ENCODE peak calls at places on chromosomes 7 and 10, in eight cellular contexts. S is Panc1, C is osteoblast, N is adrenal gland, W is HCT116, X is left ventricle myocardium inferior, U is body of pancreas, B is stomach. T is an unnamed sample. For H3K27me3, the result is how much of the 10 kb centered on the place peaks cover.

GRCh38 chr7:142030846-142031245 is 35.2 kb downstream of the MGAM start:
- DNase-seq in S (no peak), C (no peak), N (no peak), W (no peak), X (no peak), U (no peak), B (no peak), T (no peak)

GRCh38 chr7:129222064-129222463 is 2.8 kb upstream of the AHCYL2 start:
- DNase-seq in S (no peak), C (no peak), N (no peak), W (no peak), X (no peak), U (no peak), B (no peak), T (no peak)

GRCh38 chr7:157339777-157340677 is 3.2 kb downstream of the DNAJB6 start:
- DNase-seq in S (peak), C (peak), N (peak), W (peak), X (peak), U (peak), B (peak), T (peak)

GRCh38 chr7:50869108-50869716 is 86.5 kb upstream of the GRB10 start:
- DNase-seq in S (peak), C (peak), N (no peak), W (peak), X (no peak), U (no peak), B (no peak), T (no peak)

GRCh38 chr10:123847686-123848432 is 43.7 kb downstream of the CPXM2 start:
- DNase-seq in S (no peak), C (no peak), N (no peak), W (no peak), X (no peak), U (no peak), B (no peak), T (no peak)

GRCh38 chr10:113357688-113358306 is 195.1 kb upstream of the HABP2 start:
- DNase-seq in S (no peak), C (no peak), N (no peak), W (no peak), X (no peak), U (no peak), B (no peak), T (no peak)

GRCh38 chr7:91784469-91784868 is 96.0 kb downstream of the MTERF1 start:
- DNase-seq in S (no peak), C (peak), N (no peak), W (peak), X (no peak), U (no peak), B (no peak), T (no peak)

GRCh38 chr10:10730644-10731043 is 287.0 kb upstream of the CELF2 start:
- DNase-seq in S (no peak), C (no peak), N (no peak), W (no peak), X (peak), U (no peak), B (no peak), T (no peak)

GRCh38 chr7:16526742-16527540 is at the start of gene LRRC72:
- DNase-seq in S (no peak), C (no peak), N (no peak), W (no peak), X (no peak), U (no peak), B (no peak), T (no peak)

GRCh38 chr7:1254281-1255082 is 21.8 kb downstream of the UNCX start:
- DNase-seq in S (no peak), C (no peak), N (no peak), W (no peak), X (no peak), U (no peak), B (no peak), T (no peak)

GRCh38 chr7:234712-235553 is 42.6 kb downstream of the FAM20C start:
- DNase-seq in S (no peak), C (no peak), N (no peak), W (no peak), X (peak), U (peak), B (peak), T (no peak)

GRCh38 chr7:50416509-50417299 is 33.4 kb downstream of the FIGNL1 start:
- DNase-seq in S (no peak), C (no peak), N (no peak), W (no peak), X (no peak), U (no peak), B (no peak), T (no peak)

GRCh38 chr10:132987671-132988571 is 45.6 kb upstream of the CFAP46 start:
- DNase-seq in S (no peak), C (peak), N (no peak), W (no peak), X (no peak), U (no peak), B (no peak), T (no peak)

GRCh38 chr10:13973742-13974141 is 357.0 kb downstream of the FRMD4A start:
- DNase-seq in S (no peak), C (peak), N (no peak), W (no peak), X (no peak), U (no peak), B (no peak), T (no peak)

GRCh38 chr7:90212149-90212495 is 582 bp downstream of the STEAP2 start:
- DNase-seq in S (no peak), C (no peak), N (no peak), W (no peak), X (no peak), U (no peak), B (no peak), T (no peak)

GRCh38 chr7:24715661-24716479 is 41.4 kb downstream of the GSDME start:
- DNase-seq in S (peak), C (peak), N (no peak), W (peak), X (no peak), U (no peak), B (no peak), T (no peak)

GRCh38 chr10:51430506-51430905 is 268.9 kb downstream of the CSTF2T start:
- DNase-seq in S (no peak), C (no peak), N (no peak), W (no peak), X (no peak), U (no peak), B (no peak), T (no peak)

GRCh38 chr7:82257118-82257695 is 186.4 kb downstream of the CACNA2D1 start:
- DNase-seq in S (no peak), C (peak), N (no peak), W (no peak), X (no peak), U (no peak), B (no peak), T (no peak)

GRCh38 chr10:43255644-43256431 is 11.0 kb downstream of the RASGEF1A start:
- DNase-seq in S (no peak), C (peak), N (peak), W (peak), X (no peak), U (no peak), B (peak), T (no peak)

GRCh38 chr7:102294589-102294988 is 7.9 kb downstream of the SH2B2 start:
- DNase-seq in S (no peak), C (peak), N (no peak), W (no peak), X (no peak), U (no peak), B (no peak), T (no peak)

GRCh38 chr7:102296179-102296438 is 9.4 kb downstream of the SH2B2 start:
- DNase-seq in S (no peak), C (no peak), N (no peak), W (no peak), X (no peak), U (no peak), B (no peak), T (no peak)

GRCh38 chr7:102297487-102298218 is 11.0 kb downstream of the SH2B2 start:
- DNase-seq in S (no peak), C (no peak), N (no peak), W (no peak), X (no peak), U (no peak), B (no peak), T (no peak)

GRCh38 chr7:102296514-102296913 is 9.8 kb downstream of the SH2B2 start:
- DNase-seq in S (no peak), C (no peak), N (no peak), W (no peak), X (no peak), U (no peak), B (no peak), T (no peak)

DNA sequence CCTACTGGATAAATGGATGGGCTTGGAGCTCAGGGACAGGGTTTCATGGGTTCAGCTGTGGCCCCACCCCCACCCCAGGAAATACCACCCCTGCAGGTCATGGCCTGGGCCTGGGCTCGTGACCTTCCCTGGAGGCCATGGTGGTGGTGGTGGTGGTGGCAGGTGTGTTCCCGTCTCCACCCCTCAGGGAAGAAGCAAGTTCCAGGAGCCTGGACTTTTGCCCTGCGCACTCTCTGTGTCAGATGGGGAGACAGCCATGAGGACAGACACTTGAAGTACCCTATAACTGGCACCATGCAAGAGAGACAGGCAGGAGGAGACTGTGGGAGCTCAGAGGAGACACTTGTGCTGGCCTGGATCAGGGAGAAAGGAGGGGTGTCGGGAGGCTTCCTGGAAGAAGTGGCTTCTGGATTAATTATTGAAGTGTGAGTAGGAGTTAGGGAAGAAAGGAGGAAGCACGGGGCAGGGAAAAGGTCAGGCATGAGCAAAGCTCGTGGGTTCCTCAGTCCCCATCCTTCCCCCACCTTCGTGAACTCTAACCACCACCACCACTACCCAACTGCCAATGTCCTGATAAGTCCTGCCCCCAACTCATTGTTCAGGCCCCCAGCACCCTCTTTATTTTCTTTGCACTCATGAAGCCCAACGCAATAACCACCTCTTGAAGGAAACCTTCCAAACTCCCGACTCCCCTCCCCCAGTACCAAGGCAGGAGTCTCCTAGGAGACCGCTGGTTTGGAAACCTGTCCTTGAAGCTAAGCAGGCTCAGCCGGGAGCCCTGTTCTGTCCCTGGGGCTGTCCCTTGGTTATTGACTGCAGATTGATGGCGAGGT is 8.9 kb downstream of the SH2B2 start:
- DNase-seq in S (no peak), C (no peak), N (no peak), W (no peak), X (no peak), U (no peak), B (no peak), T (no peak)
- H3K27ac ChIP-seq in S (no peak), C (no peak), N (no peak), W (no peak), X (no peak), U (no peak), B (no peak), T (no peak)

DNA sequence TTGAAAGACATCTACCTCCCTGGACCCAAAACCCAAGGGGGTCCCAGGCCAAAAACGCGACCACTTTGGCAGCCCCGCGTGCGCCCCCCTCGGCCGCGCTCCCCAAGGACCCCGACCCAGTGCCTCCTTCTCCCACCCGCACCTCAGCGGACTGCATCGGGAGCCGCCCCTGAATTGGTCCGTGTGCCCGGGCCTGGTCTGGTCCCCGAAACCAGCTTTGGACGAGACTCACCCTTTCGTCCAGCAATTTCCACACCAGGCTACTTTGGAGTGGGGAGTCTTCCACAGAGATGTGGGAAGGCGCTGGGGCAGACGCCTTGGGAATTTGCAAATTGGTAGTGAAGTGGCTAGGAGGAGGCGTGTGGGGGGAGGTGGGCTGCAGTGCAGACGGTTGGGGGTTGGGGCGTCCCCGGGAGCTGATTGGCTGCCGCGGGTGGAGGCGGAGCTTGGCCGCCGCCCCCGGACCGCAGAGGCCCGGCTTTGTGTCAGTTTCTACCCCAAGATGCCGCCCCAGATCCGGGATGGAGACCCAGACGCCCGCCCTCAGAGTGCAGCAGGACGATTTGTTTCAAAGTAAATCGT is 16.9 kb downstream of the TCAF1 start:
- DNase-seq in S (no peak), C (peak), N (peak), W (no peak), X (peak), U (no peak), B (no peak), T (no peak)
- H3K4me3 ChIP-seq in S (peak), C (peak), N (peak), W (no peak), X (peak), U (no peak), B (peak), T (no peak)

DNA sequence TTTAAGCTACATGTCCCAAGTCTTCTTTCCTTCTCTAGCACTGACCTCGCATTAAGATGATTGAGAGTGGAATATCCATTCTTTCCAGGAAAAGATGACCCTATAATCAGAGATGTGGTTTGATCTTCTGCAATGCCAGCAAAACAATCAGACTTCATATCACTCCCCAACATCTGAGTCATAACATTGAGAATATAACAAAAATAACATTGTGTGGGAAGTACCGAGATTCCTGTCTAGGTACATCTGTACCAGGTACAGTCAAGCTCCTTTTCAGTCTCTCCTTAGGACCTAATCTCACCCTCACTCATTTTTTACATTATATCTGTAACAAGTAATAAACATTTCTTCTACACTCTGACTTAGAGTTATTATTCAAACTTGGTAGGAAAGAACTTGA is 201.6 kb downstream of the LRRTM3 start:
- DNase-seq in S (no peak), C (no peak), N (no peak), W (no peak), X (no peak), U (no peak), B (no peak), T (no peak)
- H3K27me3 ChIP-seq in S (under half), C (under half), N (under half), W (under half), X (under half), U (under half), B (under half), T (under half)

DNA sequence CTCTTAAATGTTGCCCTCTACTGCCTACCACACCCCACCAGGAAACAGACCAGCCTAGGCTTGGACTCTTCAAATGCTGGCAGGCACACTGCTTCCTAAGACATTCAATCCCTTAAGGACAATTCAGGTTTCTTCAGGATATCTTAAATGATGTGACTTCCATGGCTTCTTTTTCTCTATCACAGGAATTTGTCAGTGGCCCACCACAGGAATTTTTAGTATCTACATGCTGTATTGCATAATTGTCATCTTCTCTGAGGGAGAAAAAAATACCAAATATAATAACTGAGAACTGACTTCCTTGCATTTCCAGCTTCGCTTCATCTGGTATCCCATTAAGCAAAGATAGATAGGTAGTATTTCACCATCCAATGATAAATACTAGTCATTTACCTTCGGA is 129.3 kb downstream of the WNT2 start:
- DNase-seq in S (no peak), C (no peak), N (no peak), W (no peak), X (no peak), U (no peak), B (no peak), T (no peak)
- H3K27ac ChIP-seq in S (no peak), C (no peak), N (no peak), W (no peak), X (no peak), U (no peak), B (no peak), T (no peak)

T was measured in effector memory CD4-positive, alpha-beta T cell.